ENCODE peak calls at places on chromosomes 5 and 9, in ten cellular contexts. J is AG04450; X is suprapubic skin; M is NCI-H774; P is uterus; H is germinal center; C is HCT116; L is tibial artery; U is H7; E is stimulated activated CD8-positive, alpha-beta memory T cell treated with anti-CD3 and anti-CD28 coated beads, Interleukin-15, amount 100 ng/mL, for 1 hour. B is an unnamed sample.

GRCh38 chr5:111697215-111697614 is 59.8 kb downstream of the NREP start:
- DNase-seq in J (no peak), X (no peak), M (no peak), P (no peak), H (no peak), C (no peak), L (no peak), U (no peak), E (no peak), B (no peak)

GRCh38 chr5:161271816-161272215 is 274.7 kb downstream of the GABRB2 start:
- DNase-seq in J (no peak), X (no peak), M (no peak), P (no peak), H (no peak), C (no peak), L (no peak), U (no peak), E (no peak), B (no peak)

GRCh38 chr5:37882636-37883035 is 42.8 kb upstream of the GDNF start:
- DNase-seq in J (peak), X (no peak), M (no peak), P (no peak), H (no peak), C (no peak), L (no peak), U (no peak), E (no peak), B (no peak)

GRCh38 chr9:36207016-36207415 is 16.3 kb downstream of the CLTA start:
- DNase-seq in J (no peak), X (no peak), M (no peak), P (no peak), H (no peak), C (no peak), L (no peak), U (no peak), E (no peak), B (no peak)

GRCh38 chr5:96758621-96759020 is 49.1 kb downstream of the ERAP1 start:
- DNase-seq in J (no peak), X (no peak), M (no peak), P (no peak), H (no peak), C (no peak), L (no peak), U (no peak), E (no peak), B (no peak)

GRCh38 chr9:123081824-123082223 is 48.4 kb downstream of the GPR21 start:
- DNase-seq in J (no peak), X (no peak), M (peak), P (no peak), H (peak), C (peak), L (no peak), U (no peak), E (no peak), B (no peak)

GRCh38 chr9:4926239-4926638 is 58.8 kb upstream of the JAK2 start:
- DNase-seq in J (no peak), X (no peak), M (no peak), P (no peak), H (no peak), C (no peak), L (no peak), U (no peak), E (no peak), B (no peak)

GRCh38 chr5:32446660-32447059 is 2.1 kb upstream of the ZFR start:
- DNase-seq in J (no peak), X (no peak), M (no peak), P (no peak), H (peak), C (no peak), L (no peak), U (no peak), E (no peak), B (no peak)

GRCh38 chr9:98091735-98092632 is 27.0 kb downstream of the TRIM14 start:
- DNase-seq in J (no peak), X (peak), M (no peak), P (no peak), H (no peak), C (no peak), L (peak), U (peak), E (no peak), B (no peak)